ENCODE peak calls at places on chromosomes 11 and 22, in ten cellular contexts. D is prostate gland, J is Panc1, P is sigmoid colon, A is SK-N-SH, B is breast epithelium, Y is K562, G is stomach, K is vagina, R is HL-60. F is an unnamed sample.

GRCh38 chr11:116466231-116466630 is 306.6 kb downstream of the BUD13 start:
- DNase-seq in D (no peak), J (no peak), P (no peak), A (no peak), B (no peak), Y (no peak), G (no peak), K (no peak), R (no peak), F (no peak)

GRCh38 chr11:11731311-11732083 is 109.7 kb upstream of the GALNT18 start:
- DNase-seq in D (no peak), J (no peak), P (no peak), A (no peak), B (no peak), Y (no peak), G (no peak), K (peak), R (no peak), F (no peak)

GRCh38 chr11:27783701-27784355 is 83.6 kb upstream of the BDNF start:
- DNase-seq in D (no peak), J (no peak), P (no peak), A (no peak), B (no peak), Y (no peak), G (no peak), K (no peak), R (no peak), F (no peak)

GRCh38 chr22:38879102-38879729 is 7.2 kb upstream of the CBX6 start:
- DNase-seq in D (no peak), J (no peak), P (no peak), A (no peak), B (no peak), Y (no peak), G (no peak), K (no peak), R (peak), F (no peak)

GRCh38 chr22:25774575-25775026 is 32.6 kb downstream of the MYO18B start:
- DNase-seq in D (no peak), J (no peak), P (no peak), A (peak), B (no peak), Y (no peak), G (no peak), K (no peak), R (no peak), F (no peak)

GRCh38 chr11:1131033-1131911 is 26.5 kb upstream of the MUC5AC start:
- DNase-seq in D (no peak), J (no peak), P (peak), A (peak), B (peak), Y (peak), G (peak), K (no peak), R (no peak), F (no peak)

GRCh38 chr11:34317666-34318065 is 40.1 kb downstream of the ABTB2 start:
- DNase-seq in D (no peak), J (no peak), P (no peak), A (no peak), B (no peak), Y (no peak), G (no peak), K (no peak), R (no peak), F (no peak)

GRCh38 chr11:35466058-35466457 is 46.7 kb upstream of the SLC1A2 start:
- DNase-seq in D (no peak), J (no peak), P (no peak), A (no peak), B (no peak), Y (no peak), G (no peak), K (no peak), R (no peak), F (no peak)

GRCh38 chr22:19419464-19420178 is 11.9 kb downstream of the HIRA start:
- DNase-seq in D (no peak), J (no peak), P (no peak), A (no peak), B (no peak), Y (peak), G (no peak), K (no peak), R (peak), F (peak)

GRCh38 chr11:45805305-45806071 is 539 bp downstream of the SLC35C1 start:
- DNase-seq in D (no peak), J (no peak), P (peak), A (no peak), B (no peak), Y (no peak), G (peak), K (no peak), R (peak), F (no peak)

GRCh38 chr11:13105237-13105844 is 96.2 kb downstream of the RASSF10 start:
- DNase-seq in D (no peak), J (no peak), P (no peak), A (peak), B (no peak), Y (peak), G (peak), K (no peak), R (no peak), F (no peak)

GRCh38 chr11:96607890-96608558 is 218.2 kb downstream of the JRKL start:
- DNase-seq in D (no peak), J (no peak), P (no peak), A (no peak), B (no peak), Y (no peak), G (no peak), K (no peak), R (no peak), F (no peak)

GRCh38 chr11:11691296-11692141 is 69.7 kb upstream of the GALNT18 start:
- DNase-seq in D (no peak), J (no peak), P (no peak), A (no peak), B (no peak), Y (no peak), G (no peak), K (no peak), R (no peak), F (no peak)

GRCh38 chr11:134802116-134802515 is 390.1 kb upstream of the B3GAT1 start:
- DNase-seq in D (no peak), J (no peak), P (no peak), A (peak), B (no peak), Y (no peak), G (no peak), K (no peak), R (no peak), F (no peak)

GRCh38 chr11:130213143-130213978 is 53.8 kb downstream of the ST14 start:
- DNase-seq in D (peak), J (peak), P (peak), A (peak), B (peak), Y (peak), G (peak), K (no peak), R (peak), F (peak)

GRCh38 chr11:92890836-92891235 is 78.6 kb upstream of the MTNR1B start:
- DNase-seq in D (no peak), J (no peak), P (no peak), A (no peak), B (no peak), Y (no peak), G (no peak), K (no peak), R (no peak), F (no peak)

GRCh38 chr11:121157756-121158155 is 56.7 kb downstream of the TECTA start:
- DNase-seq in D (no peak), J (no peak), P (no peak), A (no peak), B (no peak), Y (no peak), G (no peak), K (no peak), R (no peak), F (no peak)

GRCh38 chr22:42973536-42973881 is 41.4 kb downstream of the PACSIN2 start:
- DNase-seq in D (no peak), J (no peak), P (no peak), A (no peak), B (no peak), Y (no peak), G (no peak), K (no peak), R (no peak), F (no peak)

GRCh38 chr22:33440756-33441155 is 382.6 kb upstream of the SYN3 start:
- DNase-seq in D (peak), J (no peak), P (no peak), A (no peak), B (no peak), Y (no peak), G (no peak), K (no peak), R (no peak), F (no peak)

GRCh38 chr22:37887610-37888378 is 18.3 kb upstream of the MICALL1 start:
- DNase-seq in D (peak), J (no peak), P (peak), A (no peak), B (peak), Y (no peak), G (no peak), K (no peak), R (no peak), F (no peak)

GRCh38 chr22:24390156-24390555 is 37.2 kb upstream of the ADORA2A start:
- DNase-seq in D (no peak), J (no peak), P (no peak), A (no peak), B (no peak), Y (no peak), G (no peak), K (no peak), R (no peak), F (no peak)

GRCh38 chr22:48393041-48393370 is 1434.7 kb downstream of the BRD1 start:
- DNase-seq in D (no peak), J (no peak), P (no peak), A (no peak), B (no peak), Y (no peak), G (no peak), K (peak), R (no peak), F (no peak)

GRCh38 chr11:23095650-23096049 is 235.4 kb upstream of the CCDC179 start:
- DNase-seq in D (no peak), J (no peak), P (no peak), A (no peak), B (no peak), Y (no peak), G (no peak), K (no peak), R (no peak), F (no peak)

GRCh38 chr11:65879622-65880021 is at the start of gene CTSW:
- DNase-seq in D (no peak), J (no peak), P (no peak), A (no peak), B (no peak), Y (no peak), G (no peak), K (no peak), R (no peak), F (no peak)

GRCh38 chr22:28075260-28075981 is 156.4 kb upstream of the PITPNB start:
- DNase-seq in D (no peak), J (no peak), P (peak), A (no peak), B (no peak), Y (peak), G (peak), K (no peak), R (no peak), F (no peak)

GRCh38 chr11:64842366-64842759 is 2.1 kb downstream of the CDC42BPG start:
- DNase-seq in D (no peak), J (no peak), P (no peak), A (no peak), B (no peak), Y (no peak), G (no peak), K (no peak), R (no peak), F (no peak)

GRCh38 chr22:42819412-42820069 is 37.5 kb downstream of the ARFGAP3 start:
- DNase-seq in D (no peak), J (no peak), P (no peak), A (no peak), B (peak), Y (no peak), G (no peak), K (no peak), R (no peak), F (no peak)

GRCh38 chr22:44710474-44711235 is 8.7 kb downstream of the PRR5 start:
- DNase-seq in D (no peak), J (no peak), P (no peak), A (no peak), B (no peak), Y (peak), G (peak), K (no peak), R (no peak), F (peak)

GRCh38 chr11:69337211-69337721 is 43.3 kb downstream of the MYEOV start:
- DNase-seq in D (no peak), J (no peak), P (no peak), A (no peak), B (peak), Y (no peak), G (peak), K (peak), R (no peak), F (no peak)

GRCh38 chr22:36435516-36436415 is 45.7 kb downstream of the TXN2 start:
- DNase-seq in D (peak), J (no peak), P (no peak), A (no peak), B (peak), Y (no peak), G (peak), K (no peak), R (peak), F (peak)
- TF ChIP-seq POLR2AphosphoS5 in D (no peak), J (no peak), P (no peak), A (no peak), B (no peak), Y (no peak), G (no peak), K (no peak), R (peak), F (no peak)

GRCh38 chr11:24502425-24502824 is 5.6 kb downstream of the LUZP2 start:
- DNase-seq in D (no peak), J (no peak), P (no peak), A (no peak), B (no peak), Y (no peak), G (no peak), K (no peak), R (no peak), F (no peak)

GRCh38 chr11:24496371-24496727 is 504 bp upstream of the LUZP2 start:
- DNase-seq in D (no peak), J (no peak), P (no peak), A (no peak), B (no peak), Y (no peak), G (no peak), K (no peak), R (no peak), F (no peak)

GRCh38 chr11:24496728-24497396 is at the start of gene LUZP2:
- DNase-seq in D (peak), J (no peak), P (no peak), A (peak), B (no peak), Y (no peak), G (no peak), K (no peak), R (no peak), F (no peak)
- TF ChIP-seq POLR2AphosphoS5 in D (no peak), J (no peak), P (no peak), A (no peak), B (no peak), Y (no peak), G (no peak), K (no peak), R (no peak), F (no peak)

GRCh38 chr11:2301631-2302272 is at the start of the genes C11orf21 and TSPAN32:
- DNase-seq in D (no peak), J (no peak), P (no peak), A (no peak), B (peak), Y (peak), G (peak), K (peak), R (peak), F (no peak)
- TF ChIP-seq POLR2AphosphoS5 in D (no peak), J (no peak), P (no peak), A (no peak), B (no peak), Y (no peak), G (no peak), K (no peak), R (peak), F (no peak)

GRCh38 chr11:61815790-61816735 is 740 bp downstream of the FADS1 start:
- DNase-seq in D (peak), J (no peak), P (peak), A (peak), B (no peak), Y (peak), G (peak), K (no peak), R (peak), F (peak)
- TF ChIP-seq POLR2AphosphoS5 in D (peak), J (peak), P (no peak), A (no peak), B (no peak), Y (peak), G (no peak), K (no peak), R (no peak), F (no peak)

F was measured in GM12892.